ENCODE peak calls at places on chromosomes 7 and 10, in four cellular contexts. H is A549, M is Peyer's patch, L is suprapubic skin. G is an unnamed sample.

GRCh38 chr10:102435529-102436233 is 3.3 kb upstream of the CUEDC2 start:
- DNase-seq in H (no peak), M (peak), L (no peak), G (no peak)

GRCh38 chr7:156113733-156114132 is 301.5 kb upstream of the SHH start:
- DNase-seq in H (no peak), M (no peak), L (no peak), G (peak)

GRCh38 chr10:118472961-118473675 is 122.3 kb downstream of the PRLHR start:
- DNase-seq in H (no peak), M (no peak), L (no peak), G (no peak)

GRCh38 chr7:91089382-91089963 is 174.8 kb upstream of the FZD1 start:
- DNase-seq in H (peak), M (no peak), L (no peak), G (no peak)

GRCh38 chr7:41820117-41820671 is 117.3 kb upstream of the INHBA start:
- DNase-seq in H (no peak), M (no peak), L (no peak), G (no peak)

GRCh38 chr7:94414481-94414880 is 19.8 kb downstream of the COL1A2 start:
- DNase-seq in H (no peak), M (no peak), L (no peak), G (no peak)

GRCh38 chr7:113267271-113267670 is 148.9 kb upstream of the SMIM30 start:
- DNase-seq in H (no peak), M (no peak), L (no peak), G (no peak)

GRCh38 chr10:101351017-101351416 is 2.9 kb upstream of the BTRC start:
- DNase-seq in H (no peak), M (no peak), L (no peak), G (no peak)

GRCh38 chr7:125651823-125652528 is 722.4 kb upstream of the POT1 start:
- DNase-seq in H (no peak), M (no peak), L (no peak), G (no peak)

GRCh38 chr10:74292871-74293427 is 141.9 kb downstream of the ADK start:
- DNase-seq in H (no peak), M (no peak), L (no peak), G (no peak)

GRCh38 chr7:151115121-151115835 is 29.0 kb downstream of the AGAP3 start:
- DNase-seq in H (no peak), M (no peak), L (no peak), G (no peak)

GRCh38 chr7:155533120-155533826 is 13.1 kb downstream of the CNPY1 start:
- DNase-seq in H (no peak), M (no peak), L (peak), G (no peak)

GRCh38 chr7:124954766-124955165 is 25.1 kb upstream of the POT1 start:
- DNase-seq in H (no peak), M (no peak), L (no peak), G (no peak)

GRCh38 chr7:105799677-105800076 is 76.7 kb downstream of the ATXN7L1 start:
- DNase-seq in H (no peak), M (no peak), L (no peak), G (no peak)

GRCh38 chr7:32381024-32381601 is 109.1 kb downstream of the LSM5 start:
- DNase-seq in H (no peak), M (no peak), L (no peak), G (no peak)

GRCh38 chr7:17275749-17276671 is 22.4 kb upstream of the AHR start:
- DNase-seq in H (peak), M (no peak), L (no peak), G (no peak)

GRCh38 chr10:42969909-42970308 is 107.0 kb upstream of the RET start:
- DNase-seq in H (no peak), M (no peak), L (no peak), G (peak)

GRCh38 chr10:95560288-95561199 is 627 bp downstream of the SORBS1 start:
- DNase-seq in H (no peak), M (peak), L (peak), G (no peak)

DNA sequence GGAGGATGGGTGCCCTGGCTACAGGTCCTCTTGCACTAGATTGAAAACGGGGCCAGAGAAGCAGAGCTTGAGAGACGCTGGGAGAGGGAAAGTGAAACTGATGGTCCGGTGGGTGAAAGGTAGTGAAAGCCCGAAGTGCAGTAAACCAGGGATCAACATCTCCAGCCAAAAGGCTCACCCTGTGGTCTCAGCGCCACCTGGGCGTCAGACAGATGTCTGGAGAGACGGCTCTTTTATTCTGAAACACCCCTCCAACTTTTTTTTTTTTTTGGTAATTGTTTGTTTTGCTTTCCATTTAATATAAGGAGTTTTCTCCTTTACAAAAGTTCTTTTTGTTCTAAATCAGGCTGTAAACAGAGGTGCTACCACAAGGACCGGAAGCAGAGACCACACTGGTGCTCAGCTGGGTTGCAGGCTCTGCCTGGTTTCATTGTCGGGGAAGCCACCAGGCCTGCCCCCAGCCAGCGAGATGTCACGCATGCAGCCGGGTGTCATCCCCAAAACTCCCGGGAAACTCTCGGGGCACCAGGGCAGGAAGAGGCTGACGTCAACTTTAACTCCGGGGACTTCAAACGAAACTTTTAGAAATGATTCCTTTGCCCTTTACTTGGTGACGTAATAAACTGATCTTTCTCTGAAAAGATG is 11.2 kb downstream of the IL2RA start:
- DNase-seq in H (peak), M (peak), L (no peak), G (peak)
- H3K4me3 ChIP-seq in H (peak), M (peak), L (peak), G (peak)

GRCh38 chr10:61897671-61898434 is 3.6 kb upstream of the ARID5B start:
- DNase-seq in H (peak), M (peak), L (no peak), G (no peak)

GRCh38 chr10:61895898-61896605 is 5.4 kb upstream of the ARID5B start:
- DNase-seq in H (no peak), M (no peak), L (no peak), G (no peak)

GRCh38 chr10:61898435-61898778 is 3.1 kb upstream of the ARID5B start:
- DNase-seq in H (no peak), M (no peak), L (no peak), G (no peak)

GRCh38 chr10:61899045-61899444 is 2.5 kb upstream of the ARID5B start:
- DNase-seq in H (no peak), M (no peak), L (no peak), G (no peak)

DNA sequence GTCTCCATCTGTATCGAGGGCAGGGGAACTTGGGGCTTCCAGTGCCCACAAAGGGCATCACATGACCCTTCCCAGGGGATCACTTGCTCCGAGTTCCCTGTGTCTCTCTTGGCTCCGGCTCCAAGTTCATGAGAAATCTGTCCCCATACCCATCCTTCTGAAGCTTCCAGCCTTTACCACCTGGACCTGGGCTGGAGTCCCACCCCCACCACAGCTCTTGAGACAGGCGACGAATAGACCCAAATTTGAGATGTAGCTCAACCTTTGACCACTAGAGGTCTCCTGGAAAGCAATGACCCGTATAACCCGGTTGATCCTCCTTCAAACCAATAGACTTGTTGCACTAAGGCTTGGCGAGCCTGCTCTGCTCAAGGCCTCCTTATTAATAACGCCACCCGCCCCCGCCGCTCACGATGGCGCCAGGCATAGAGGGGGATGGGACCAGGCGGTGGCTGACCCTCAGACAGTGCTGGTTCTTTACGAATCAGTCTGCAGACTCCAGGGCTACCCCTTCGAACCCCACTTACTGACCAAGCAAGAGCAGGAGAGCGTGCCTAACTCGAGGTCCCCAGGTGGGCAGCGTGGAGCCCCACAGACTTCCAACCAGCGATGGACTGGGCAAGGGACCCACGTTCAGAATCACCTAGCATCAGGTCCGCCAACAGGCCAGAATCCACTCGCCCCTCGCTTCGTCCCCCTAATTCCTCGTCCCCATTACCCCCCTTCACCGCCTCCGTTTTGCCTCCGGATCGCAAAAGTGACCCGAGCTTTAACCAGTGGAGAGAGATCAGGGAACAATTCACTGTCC is 4.4 kb upstream of the ARID5B start:
- DNase-seq in H (peak), M (peak), L (no peak), G (no peak)
- TF ChIP-seq POLR2A in H (no peak), M (peak), L (no peak), G (no peak)

DNA sequence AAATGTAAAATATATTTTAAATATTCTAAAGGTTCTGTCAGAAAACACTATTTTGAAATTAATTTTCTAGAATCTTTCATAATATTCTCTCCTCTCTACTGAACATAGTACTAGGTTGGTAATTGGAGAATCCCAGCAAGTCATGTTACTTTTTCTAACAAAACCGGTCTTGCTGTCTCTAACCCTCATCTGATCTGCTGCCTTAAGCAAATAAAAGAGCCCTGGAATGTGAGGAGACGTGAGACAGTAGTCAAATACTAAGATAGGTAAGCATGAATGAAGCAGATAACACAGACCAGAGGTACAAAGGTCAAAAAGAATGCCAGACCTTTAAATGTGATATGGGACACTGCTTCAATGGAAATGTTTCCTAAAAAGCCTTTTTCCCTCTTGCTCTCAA is 462.4 kb upstream of the NUPR2 start:
- DNase-seq in H (no peak), M (no peak), L (no peak), G (no peak)
- H3K4me3 ChIP-seq in H (no peak), M (no peak), L (no peak), G (no peak)

DNA sequence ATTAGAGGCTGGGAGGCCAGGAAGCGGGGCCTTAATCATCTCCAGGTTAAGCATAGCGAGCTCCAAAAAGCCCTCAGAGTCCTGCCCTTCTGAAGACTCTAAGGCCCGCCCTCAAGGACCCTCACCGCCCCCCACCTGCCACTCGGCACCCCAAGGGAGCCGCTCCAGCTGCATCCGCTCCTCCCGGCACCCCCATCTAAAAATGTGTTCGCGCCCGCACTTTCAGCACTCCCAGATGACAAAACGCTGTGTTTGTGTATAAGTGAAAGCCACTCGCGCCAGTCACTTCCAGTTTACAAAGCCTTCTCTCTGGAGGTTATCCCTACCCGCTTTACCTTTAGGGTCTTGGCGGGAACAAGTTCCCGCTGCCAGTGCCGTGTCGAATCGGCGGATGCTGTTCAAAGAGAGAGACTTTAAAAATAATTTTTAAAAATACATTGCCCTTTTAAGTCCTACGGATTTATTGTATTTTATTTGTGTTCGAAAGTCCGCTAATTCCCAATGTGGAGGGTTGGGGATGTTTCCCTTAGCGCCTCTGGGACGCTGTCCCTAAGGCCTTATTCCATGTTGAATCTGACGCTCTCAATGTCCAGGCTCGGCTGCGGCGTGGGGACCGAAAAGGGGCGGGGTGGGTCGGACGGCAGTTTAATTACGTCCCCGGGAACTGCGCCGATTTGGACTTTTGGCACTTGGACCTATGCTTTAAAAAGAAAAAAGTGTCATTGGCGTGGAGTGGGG is at the start of the genes DCLRE1A and NHLRC2:
- DNase-seq in H (peak), M (peak), L (peak), G (no peak)
- TF ChIP-seq POLR2A in H (peak), M (no peak), L (no peak), G (no peak)

GRCh38 chr10:114879093-114879492 is 57.5 kb downstream of the FHIP2A start:
- DNase-seq in H (no peak), M (no peak), L (no peak), G (no peak)
- H3K4me3 ChIP-seq in H (no peak), M (no peak), L (no peak), G (no peak)

GRCh38 chr7:73831656-73832579 is 1.1 kb downstream of the CLDN4 start:
- DNase-seq in H (no peak), M (peak), L (peak), G (no peak)
- TF ChIP-seq POLR2A in H (peak), M (peak), L (no peak), G (no peak)

GRCh38 chr7:143434660-143435059 is 8.6 kb upstream of the TAS2R60 start:
- DNase-seq in H (peak), M (peak), L (peak), G (no peak)

GRCh38 chr7:143436539-143436938 is 6.7 kb upstream of the TAS2R60 start:
- DNase-seq in H (no peak), M (no peak), L (no peak), G (no peak)

GRCh38 chr7:143433759-143434158 is 9.5 kb upstream of the TAS2R60 start:
- DNase-seq in H (no peak), M (no peak), L (no peak), G (no peak)

GRCh38 chr7:143437568-143437967 is 5.7 kb upstream of the TAS2R60 start:
- DNase-seq in H (no peak), M (no peak), L (no peak), G (peak)

DNA sequence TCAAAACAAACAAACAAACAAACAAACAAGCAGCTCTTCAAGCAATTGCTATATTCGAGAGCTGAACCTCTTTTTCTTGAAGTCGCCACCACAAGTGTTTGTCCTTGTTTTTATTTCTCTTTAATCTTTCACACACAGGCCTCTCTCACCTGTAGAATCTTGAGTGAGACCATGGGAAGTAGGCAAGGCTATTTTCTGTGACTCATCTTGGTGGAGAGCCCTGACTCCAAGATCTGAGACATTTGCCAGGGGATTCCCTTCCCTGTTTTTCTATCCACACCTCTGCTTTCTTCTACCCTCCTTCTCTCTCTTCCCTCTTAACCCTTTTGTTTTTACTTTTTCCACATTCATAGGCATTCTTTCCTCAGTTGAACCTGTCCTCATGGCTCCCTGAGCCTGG is 8.0 kb upstream of the TAS2R60 start:
- DNase-seq in H (no peak), M (no peak), L (no peak), G (no peak)
- H3K4me3 ChIP-seq in H (no peak), M (no peak), L (no peak), G (no peak)

GRCh38 chr10:88243847-88244730 is 339.0 kb downstream of the RNLS start:
- DNase-seq in H (no peak), M (peak), L (peak), G (no peak)
- TF ChIP-seq POLR2A in H (no peak), M (no peak), L (no peak), G (no peak)

GRCh38 chr10:2885276-2885955 is 181.9 kb upstream of the PFKP start:
- DNase-seq in H (no peak), M (no peak), L (no peak), G (peak)

GRCh38 chr10:2888403-2889004 is 178.8 kb upstream of the PFKP start:
- DNase-seq in H (no peak), M (no peak), L (peak), G (no peak)

GRCh38 chr10:2886662-2887061 is 180.7 kb upstream of the PFKP start:
- DNase-seq in H (no peak), M (no peak), L (no peak), G (no peak)

GRCh38 chr10:2887391-2888070 is 179.8 kb upstream of the PFKP start:
- DNase-seq in H (no peak), M (no peak), L (no peak), G (no peak)

GRCh38 chr10:2885956-2886296 is 181.4 kb upstream of the PFKP start:
- DNase-seq in H (no peak), M (no peak), L (no peak), G (peak)
- H3K4me3 ChIP-seq in H (no peak), M (no peak), L (no peak), G (no peak)